ENCODE peak calls at places on chromosome 15, in seven cellular contexts. R is HCT116, Z is H1, O is HepG2, L is SK-N-SH, D is GM12878, Y is K562. S is an unnamed sample.

GRCh38 chr15:88835119-88835518 is 31.9 kb downstream of the ACAN start:
- DNase-seq in O (no peak), L (no peak), R (no peak), Z (no peak), D (no peak), Y (no peak), S (no peak)

GRCh38 chr15:52559583-52559982 is 9.2 kb downstream of the ARPP19 start:
- DNase-seq in Y (peak; percentile 19), O (no peak), R (no peak), D (no peak), Z (no peak), L (no peak), S (no peak)

GRCh38 chr15:48084759-48085420 is 35.9 kb upstream of the SLC24A5 start:
- DNase-seq in Z (peak; percentile 13), R (no peak), Y (no peak), D (no peak), L (peak; percentile 26), O (peak; percentile 26), S (peak; percentile 18)

GRCh38 chr15:77527164-77527778 is 105.4 kb downstream of the LINGO1 start:
- DNase-seq in O (peak; percentile 70), D (no peak), Z (no peak), Y (no peak), L (peak; percentile 55), R (no peak), S (no peak)

GRCh38 chr15:76470691-76471090 is 134.1 kb downstream of the ISL2 start:
- DNase-seq in O (no peak), L (no peak), D (no peak), Y (no peak), Z (no peak), R (no peak), S (no peak)

GRCh38 chr15:88274534-88275460 is 18.3 kb upstream of the NTRK3 start:
- DNase-seq in L (peak; percentile 87), O (peak; percentile 7), R (peak; percentile 23), Y (peak; percentile 78), Z (peak; percentile 60), D (no peak), S (no peak)

GRCh38 chr15:60685346-60685937 is 206.5 kb upstream of the ICE2 start:
- DNase-seq in Z (no peak), O (no peak), L (no peak), D (no peak), Y (no peak), R (no peak), S (no peak)

GRCh38 chr15:69290346-69291164 is 8.2 kb upstream of the PAQR5 start:
- DNase-seq in Y (no peak), Z (no peak), D (no peak), L (no peak), O (no peak), R (no peak), S (no peak)

GRCh38 chr15:51503003-51503402 is 119.6 kb downstream of the DMXL2 start:
- DNase-seq in R (no peak), L (no peak), O (no peak), Y (no peak), Z (no peak), D (no peak), S (no peak)

DNA sequence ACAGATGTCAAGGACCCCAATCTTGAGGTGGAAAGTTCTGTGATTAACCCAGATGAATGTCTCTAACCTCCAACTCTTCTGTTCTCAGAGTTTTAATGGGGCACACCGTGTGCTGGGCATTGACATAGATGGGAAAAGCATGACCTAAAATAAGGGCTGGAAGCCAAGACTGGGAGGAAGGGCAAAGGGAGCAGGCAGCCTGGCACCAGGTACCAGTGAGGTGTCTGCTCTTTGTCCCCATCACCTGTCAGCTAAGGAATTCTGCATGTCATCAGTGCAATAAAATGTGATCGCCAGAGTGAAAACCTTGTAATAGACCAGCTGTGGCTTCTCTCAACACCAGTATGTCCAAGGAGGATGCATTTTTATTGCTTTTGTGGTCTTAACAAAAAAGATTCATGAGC is 143.5 kb upstream of the TPM1 start:
- DNase-seq in Y (no peak), R (no peak), O (peak; percentile 33), D (no peak), Z (no peak), L (no peak), S (no peak)
- TF ChIP-seq POLR2AphosphoS5 in Y (no peak), R (no peak), O (no peak), D (no peak), Z (no peak), L (peak; percentile 69), S (no peak)

DNA sequence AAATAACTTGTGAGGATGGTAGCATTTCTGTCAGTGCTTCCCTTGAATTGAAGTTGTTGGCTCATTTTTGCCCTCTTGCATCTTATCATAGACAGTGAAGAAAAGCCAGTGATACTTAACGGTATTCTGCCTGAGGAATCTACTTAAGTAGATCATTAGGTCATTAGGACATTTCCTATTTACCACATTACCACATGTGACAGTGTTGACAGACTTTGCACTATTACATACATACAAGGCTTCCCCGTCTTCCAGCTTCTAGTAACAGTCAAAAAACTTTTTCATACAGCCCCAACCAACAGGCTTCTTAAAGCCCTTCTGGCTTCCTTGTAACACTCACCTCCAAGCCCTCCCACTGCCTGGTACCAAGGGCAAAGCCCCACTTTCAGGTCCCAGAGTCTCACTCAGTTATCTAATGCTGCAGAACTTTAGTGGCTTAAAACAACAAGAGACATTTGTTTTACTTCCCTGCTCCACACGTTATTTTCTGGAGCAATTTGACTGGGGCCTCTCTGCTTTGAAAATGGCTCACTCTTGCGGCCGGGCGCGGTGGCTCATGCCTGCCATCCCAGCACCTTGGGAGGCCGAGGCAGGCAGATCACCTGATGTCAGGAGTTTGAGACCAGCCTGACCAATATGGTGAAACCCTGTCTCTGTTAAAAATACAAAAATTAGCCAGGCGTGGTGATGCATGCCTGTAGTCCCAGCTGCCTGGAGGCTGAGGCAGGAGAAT is 40.0 kb downstream of the ASB7 start:
- DNase-seq in L (no peak), Y (no peak), R (no peak), Z (no peak), O (no peak), D (no peak), S (no peak)
- H3K9ac ChIP-seq in L (no peak overlapping the region), Y (no peak overlapping the region), R (no peak overlapping the region), Z (no peak overlapping the region), O (no peak overlapping the region), D (no peak overlapping the region), S (no peak overlapping the region)

GRCh38 chr15:68205949-68206539 is 912 bp upstream of the CALML4 start:
- DNase-seq in Z (peak; percentile 36), O (no peak), L (no peak), R (no peak), D (no peak), Y (peak; percentile 82), S (no peak)
- H3K4me3 ChIP-seq in Z (no peak overlapping the region), O (no peak overlapping the region), L (no peak overlapping the region), R (no peak overlapping the region), D (no peak overlapping the region), Y (peak overlapping the region; percentile 27), S (peak overlapping the region; percentile 51)

GRCh38 chr15:40106203-40107161 is 2.2 kb downstream of the BMF start:
- DNase-seq in Z (no peak), L (no peak), R (no peak), D (peak; percentile 83), Y (peak; percentile 87), O (peak; percentile 95), S (no peak)
- TF ChIP-seq POLR2AphosphoS5 in Z (peak; percentile 62), L (no peak), R (no peak), D (peak; percentile 8), Y (peak; percentile 19), O (peak; percentile 50), S (peak; percentile 39)

GRCh38 chr15:62469478-62469873 is 304.4 kb upstream of the C2CD4B start:
- DNase-seq in Y (no peak), R (no peak), D (no peak), O (no peak), L (no peak), Z (no peak), S (no peak)
- H3K9ac ChIP-seq in Y (no peak overlapping the region), R (no peak overlapping the region), D (no peak overlapping the region), O (no peak overlapping the region), L (peak overlapping the region; percentile 42), Z (no peak overlapping the region), S (no peak overlapping the region)

GRCh38 chr15:73987646-73988045 is 4.4 kb downstream of the STOML1 start:
- DNase-seq in Z (no peak), L (no peak), Y (no peak), D (no peak), O (no peak), R (no peak), S (no peak)

GRCh38 chr15:73989001-73989798 is 2.9 kb downstream of the STOML1 start:
- DNase-seq in D (no peak), Y (no peak), R (peak; percentile 18), O (no peak), Z (no peak), L (no peak), S (no peak)

GRCh38 chr15:73990250-73991005 is 1.7 kb downstream of the STOML1 start:
- DNase-seq in Y (no peak), O (no peak), R (no peak), L (no peak), Z (no peak), D (no peak), S (no peak)

GRCh38 chr15:73986776-73987056 is 5.4 kb downstream of the STOML1 start:
- DNase-seq in Z (no peak), D (no peak), R (no peak), Y (no peak), O (no peak), L (no peak), S (no peak)

GRCh38 chr15:73988075-73988969 is 3.8 kb downstream of the STOML1 start:
- DNase-seq in Z (no peak), D (no peak), Y (no peak), O (no peak), L (no peak), R (no peak), S (no peak)
- H3K4me3 ChIP-seq in Z (no peak overlapping the region), D (no peak overlapping the region), Y (no peak overlapping the region), O (no peak overlapping the region), L (no peak overlapping the region), R (no peak overlapping the region), S (no peak overlapping the region)

S was measured in SK-N-MC.